ENCODE peak calls at places on chromosomes 7 and 10, in six cellular contexts. One of them, this sample, is unnamed.

GRCh38 chr7:114026486-114027089 is 107.8 kb upstream of the PPP1R3A start:
- DNase-seq in choroid plexus epithelial cell: peak
- DNase-seq in pancreas: no peak
- DNase-seq in breast epithelium: no peak
- DNase-seq in neural crest cell: peak
- DNase-seq in adrenal gland: peak
- DNase-seq in this sample: peak

GRCh38 chr10:30413996-30414576 is 19.9 kb upstream of the MAP3K8 start:
- DNase-seq in choroid plexus epithelial cell: peak
- DNase-seq in pancreas: peak
- DNase-seq in breast epithelium: no peak
- DNase-seq in neural crest cell: no peak
- DNase-seq in adrenal gland: peak
- DNase-seq in this sample: peak

GRCh38 chr7:142104550-142105527 is 6.7 kb upstream of the MGAM2 start:
- DNase-seq in choroid plexus epithelial cell: peak
- DNase-seq in pancreas: no peak
- DNase-seq in breast epithelium: no peak
- DNase-seq in neural crest cell: no peak
- DNase-seq in adrenal gland: peak
- DNase-seq in this sample: peak

GRCh38 chr10:62461120-62461519 is 87.0 kb downstream of the ZNF365 start:
- DNase-seq in choroid plexus epithelial cell: no peak
- DNase-seq in pancreas: no peak
- DNase-seq in breast epithelium: no peak
- DNase-seq in neural crest cell: no peak
- DNase-seq in adrenal gland: no peak
- DNase-seq in this sample: no peak

GRCh38 chr7:64884085-64884912 is 18.8 kb upstream of the ZNF273 start:
- DNase-seq in choroid plexus epithelial cell: no peak
- DNase-seq in pancreas: no peak
- DNase-seq in breast epithelium: no peak
- DNase-seq in neural crest cell: no peak
- DNase-seq in adrenal gland: no peak
- DNase-seq in this sample: no peak

GRCh38 chr7:65247491-65247890 is 126.2 kb upstream of the ZNF92 start:
- DNase-seq in choroid plexus epithelial cell: no peak
- DNase-seq in pancreas: no peak
- DNase-seq in breast epithelium: no peak
- DNase-seq in neural crest cell: no peak
- DNase-seq in adrenal gland: no peak
- DNase-seq in this sample: no peak

GRCh38 chr7:80232969-80233724 is 98.5 kb downstream of the GNAI1 start:
- DNase-seq in choroid plexus epithelial cell: no peak
- DNase-seq in pancreas: no peak
- DNase-seq in breast epithelium: no peak
- DNase-seq in neural crest cell: no peak
- DNase-seq in adrenal gland: no peak
- DNase-seq in this sample: no peak

GRCh38 chr7:47458057-47458456 is 123.9 kb downstream of the TNS3 start:
- DNase-seq in choroid plexus epithelial cell: peak
- DNase-seq in pancreas: peak
- DNase-seq in breast epithelium: no peak
- DNase-seq in neural crest cell: no peak
- DNase-seq in adrenal gland: peak
- DNase-seq in this sample: peak

GRCh38 chr10:9254353-9254752 is 1199.9 kb downstream of the GATA3 start:
- DNase-seq in choroid plexus epithelial cell: peak
- DNase-seq in pancreas: no peak
- DNase-seq in breast epithelium: no peak
- DNase-seq in neural crest cell: no peak
- DNase-seq in adrenal gland: no peak
- DNase-seq in this sample: no peak

GRCh38 chr10:43855667-43856210 is 207.1 kb upstream of the ZNF32 start:
- DNase-seq in choroid plexus epithelial cell: no peak
- DNase-seq in pancreas: no peak
- DNase-seq in breast epithelium: no peak
- DNase-seq in neural crest cell: no peak
- DNase-seq in adrenal gland: no peak
- DNase-seq in this sample: no peak

GRCh38 chr7:66250711-66251110 is 45.6 kb downstream of the TPST1 start:
- DNase-seq in choroid plexus epithelial cell: peak
- DNase-seq in pancreas: no peak
- DNase-seq in breast epithelium: no peak
- DNase-seq in neural crest cell: no peak
- DNase-seq in adrenal gland: no peak
- DNase-seq in this sample: peak

GRCh38 chr7:5452937-5453540 is 29.4 kb upstream of the TNRC18 start:
- DNase-seq in choroid plexus epithelial cell: peak
- DNase-seq in pancreas: no peak
- DNase-seq in breast epithelium: no peak
- DNase-seq in neural crest cell: no peak
- DNase-seq in adrenal gland: no peak
- DNase-seq in this sample: no peak

GRCh38 chr10:4839353-4839752 is 13.3 kb downstream of the AKR1E2 start:
- DNase-seq in choroid plexus epithelial cell: no peak
- DNase-seq in pancreas: no peak
- DNase-seq in breast epithelium: no peak
- DNase-seq in neural crest cell: no peak
- DNase-seq in adrenal gland: no peak
- DNase-seq in this sample: no peak

GRCh38 chr7:86976958-86977357 is 82.5 kb downstream of the ELAPOR2 start:
- DNase-seq in choroid plexus epithelial cell: no peak
- DNase-seq in pancreas: no peak
- DNase-seq in breast epithelium: no peak
- DNase-seq in neural crest cell: no peak
- DNase-seq in adrenal gland: no peak
- DNase-seq in this sample: no peak

GRCh38 chr10:69880301-69881081 is 78.8 kb downstream of the COL13A1 start:
- DNase-seq in choroid plexus epithelial cell: peak
- DNase-seq in pancreas: no peak
- DNase-seq in breast epithelium: no peak
- DNase-seq in neural crest cell: peak
- DNase-seq in adrenal gland: no peak
- DNase-seq in this sample: no peak

GRCh38 chr10:97795886-97796285 is 24.1 kb upstream of the SFRP5 start:
- DNase-seq in choroid plexus epithelial cell: no peak
- DNase-seq in pancreas: no peak
- DNase-seq in breast epithelium: no peak
- DNase-seq in neural crest cell: no peak
- DNase-seq in adrenal gland: no peak
- DNase-seq in this sample: no peak

GRCh38 chr10:20817646-20818045 is 79.5 kb downstream of the NEBL start:
- DNase-seq in choroid plexus epithelial cell: peak
- DNase-seq in pancreas: no peak
- DNase-seq in breast epithelium: no peak
- DNase-seq in neural crest cell: no peak
- DNase-seq in adrenal gland: no peak
- DNase-seq in this sample: peak

GRCh38 chr7:74511360-74511759 is 57.7 kb downstream of the GTF2IRD1 start:
- DNase-seq in choroid plexus epithelial cell: no peak
- DNase-seq in pancreas: no peak
- DNase-seq in breast epithelium: no peak
- DNase-seq in neural crest cell: no peak
- DNase-seq in adrenal gland: no peak
- DNase-seq in this sample: no peak

GRCh38 chr10:78902815-78903214 is 166.0 kb upstream of the ZMIZ1 start:
- DNase-seq in choroid plexus epithelial cell: no peak
- DNase-seq in pancreas: no peak
- DNase-seq in breast epithelium: no peak
- DNase-seq in neural crest cell: no peak
- DNase-seq in adrenal gland: no peak
- DNase-seq in this sample: no peak

GRCh38 chr10:87613766-87614165 is 45.9 kb upstream of the PAPSS2 start:
- DNase-seq in choroid plexus epithelial cell: peak
- DNase-seq in pancreas: no peak
- DNase-seq in breast epithelium: no peak
- DNase-seq in neural crest cell: no peak
- DNase-seq in adrenal gland: no peak
- DNase-seq in this sample: no peak

GRCh38 chr7:100726998-100727761 is 6.2 kb upstream of the ZAN start:
- DNase-seq in choroid plexus epithelial cell: peak
- DNase-seq in pancreas: no peak
- DNase-seq in breast epithelium: no peak
- DNase-seq in neural crest cell: no peak
- DNase-seq in adrenal gland: no peak
- DNase-seq in this sample: no peak

GRCh38 chr7:19397917-19398316 is 252.7 kb upstream of the FERD3L start:
- DNase-seq in choroid plexus epithelial cell: peak
- DNase-seq in pancreas: no peak
- DNase-seq in breast epithelium: no peak
- DNase-seq in neural crest cell: no peak
- DNase-seq in adrenal gland: no peak
- DNase-seq in this sample: no peak

GRCh38 chr10:87646192-87646909 is 13.3 kb upstream of the PAPSS2 start:
- DNase-seq in choroid plexus epithelial cell: no peak
- DNase-seq in pancreas: no peak
- DNase-seq in breast epithelium: no peak
- DNase-seq in neural crest cell: no peak
- DNase-seq in adrenal gland: no peak
- DNase-seq in this sample: no peak

DNA sequence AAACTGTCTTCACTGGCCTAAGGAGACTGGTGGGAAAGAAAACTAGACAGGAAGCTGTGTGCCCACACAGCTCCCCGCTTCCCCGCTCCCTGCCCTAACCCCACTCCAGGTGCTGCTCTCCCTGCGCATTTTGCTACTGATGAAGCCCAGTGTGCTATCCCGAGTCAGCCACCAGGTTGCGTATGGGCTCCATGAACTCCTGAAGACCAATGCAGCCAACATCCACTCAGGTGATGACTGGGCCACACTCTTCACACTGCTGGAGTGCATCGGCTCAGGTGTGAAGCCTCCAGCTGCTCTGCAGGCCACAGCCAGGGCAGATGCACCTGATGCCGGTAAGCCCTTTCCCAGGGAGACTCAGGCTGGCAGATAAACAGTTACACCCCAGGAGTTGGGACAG is 20.3 kb upstream of the NFKB2 start:
- DNase-seq in choroid plexus epithelial cell: no peak
- DNase-seq in pancreas: no peak
- DNase-seq in breast epithelium: no peak
- DNase-seq in neural crest cell: no peak
- DNase-seq in adrenal gland: no peak
- DNase-seq in this sample: no peak
- TF ChIP-seq CTCF in choroid plexus epithelial cell: peak
- TF ChIP-seq CTCF in pancreas: no peak
- TF ChIP-seq CTCF in breast epithelium: no peak
- TF ChIP-seq CTCF in neural crest cell: no peak
- TF ChIP-seq CTCF in adrenal gland: no peak
- TF ChIP-seq CTCF in this sample: no peak

DNA sequence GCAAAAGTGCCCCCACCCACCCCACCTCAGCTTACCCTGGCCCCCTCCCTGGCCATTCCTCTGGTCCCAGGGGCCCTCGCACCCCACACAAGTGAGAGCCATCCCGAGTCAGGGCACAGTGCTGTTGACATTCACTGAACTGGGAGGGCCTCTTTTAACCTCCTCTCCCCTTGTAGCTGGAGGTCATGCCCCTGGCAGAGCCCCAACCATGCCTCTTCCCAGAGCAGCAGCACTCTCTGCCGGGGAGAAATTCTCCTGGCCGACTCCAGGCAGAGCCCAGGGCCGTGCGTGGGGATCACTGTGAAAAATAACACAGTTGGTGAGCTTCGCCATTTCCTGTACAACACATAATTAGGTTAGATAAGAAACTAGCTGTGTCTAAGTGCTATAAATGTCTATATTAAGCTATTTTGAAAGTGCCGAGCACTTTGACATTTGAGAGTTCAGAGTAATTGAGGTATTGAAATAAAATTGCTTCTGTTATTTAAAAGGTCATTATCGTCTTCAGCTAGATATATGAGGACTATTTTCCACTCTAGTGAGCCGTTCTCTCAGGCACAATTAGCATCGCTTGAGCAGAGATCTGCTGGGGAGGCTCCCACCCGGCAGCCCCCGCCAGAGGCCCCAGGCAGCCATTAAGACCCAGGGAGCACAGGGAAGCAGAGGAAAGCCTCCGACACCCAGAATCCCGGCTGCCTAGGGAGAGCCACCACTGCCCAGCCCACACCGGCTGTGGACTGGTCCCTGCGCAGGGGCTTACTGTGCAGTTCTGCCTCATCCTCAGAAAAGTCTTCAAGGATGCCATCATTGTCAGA is 62.4 kb upstream of the LRRC18 start:
- DNase-seq in choroid plexus epithelial cell: peak
- DNase-seq in pancreas: no peak
- DNase-seq in breast epithelium: no peak
- DNase-seq in neural crest cell: no peak
- DNase-seq in adrenal gland: peak
- DNase-seq in this sample: no peak
- TF ChIP-seq CTCF in choroid plexus epithelial cell: no peak
- TF ChIP-seq CTCF in pancreas: no peak
- TF ChIP-seq CTCF in breast epithelium: no peak
- TF ChIP-seq CTCF in neural crest cell: no peak
- TF ChIP-seq CTCF in adrenal gland: peak
- TF ChIP-seq CTCF in this sample: no peak

GRCh38 chr10:100282907-100283306 is 3.6 kb downstream of the BLOC1S2 start:
- DNase-seq in choroid plexus epithelial cell: no peak
- DNase-seq in pancreas: no peak
- DNase-seq in breast epithelium: no peak
- DNase-seq in neural crest cell: no peak
- DNase-seq in adrenal gland: no peak
- DNase-seq in this sample: no peak

GRCh38 chr10:100291356-100291755 is 4.9 kb upstream of the BLOC1S2 start:
- DNase-seq in choroid plexus epithelial cell: peak
- DNase-seq in pancreas: no peak
- DNase-seq in breast epithelium: no peak
- DNase-seq in neural crest cell: no peak
- DNase-seq in adrenal gland: no peak
- DNase-seq in this sample: no peak

GRCh38 chr10:100287756-100288155 is 1.3 kb upstream of the BLOC1S2 start:
- DNase-seq in choroid plexus epithelial cell: no peak
- DNase-seq in pancreas: no peak
- DNase-seq in breast epithelium: no peak
- DNase-seq in neural crest cell: no peak
- DNase-seq in adrenal gland: no peak
- DNase-seq in this sample: no peak

GRCh38 chr10:100286051-100287033 is at the start of gene BLOC1S2:
- DNase-seq in choroid plexus epithelial cell: peak
- DNase-seq in pancreas: peak
- DNase-seq in breast epithelium: peak
- DNase-seq in neural crest cell: peak
- DNase-seq in adrenal gland: peak
- DNase-seq in this sample: peak
- TF ChIP-seq CTCF in choroid plexus epithelial cell: peak
- TF ChIP-seq CTCF in pancreas: no peak
- TF ChIP-seq CTCF in breast epithelium: no peak
- TF ChIP-seq CTCF in neural crest cell: no peak
- TF ChIP-seq CTCF in adrenal gland: peak
- TF ChIP-seq CTCF in this sample: no peak

DNA sequence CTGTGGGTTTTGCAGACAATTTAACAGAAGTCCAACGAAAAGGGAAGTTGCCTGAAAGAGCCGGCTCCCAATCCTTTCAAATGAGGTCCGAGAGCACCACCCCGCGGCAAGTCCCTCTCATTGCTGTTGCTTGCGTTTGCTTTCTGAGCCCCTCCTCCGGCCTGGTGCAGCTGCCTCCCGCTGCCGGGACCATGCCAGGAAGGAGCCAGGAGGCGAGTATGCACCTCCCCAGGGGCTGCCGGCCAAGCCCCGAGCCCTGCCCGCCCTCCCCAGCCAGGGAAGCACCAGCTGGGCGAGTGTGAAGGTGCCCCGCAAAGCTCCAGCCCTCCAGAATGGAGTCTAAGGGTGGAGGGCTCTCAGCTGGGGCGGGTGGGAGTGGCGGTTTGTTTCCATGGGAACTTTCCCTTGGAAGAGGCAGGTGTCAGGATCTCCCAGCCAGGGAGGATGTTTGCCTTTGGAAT is 25.8 kb upstream of the PPP2R2D start:
- DNase-seq in choroid plexus epithelial cell: peak
- DNase-seq in pancreas: peak
- DNase-seq in breast epithelium: peak
- DNase-seq in neural crest cell: peak
- DNase-seq in adrenal gland: peak
- DNase-seq in this sample: peak
- TF ChIP-seq CTCF in choroid plexus epithelial cell: peak
- TF ChIP-seq CTCF in pancreas: peak
- TF ChIP-seq CTCF in breast epithelium: peak
- TF ChIP-seq CTCF in neural crest cell: peak
- TF ChIP-seq CTCF in adrenal gland: peak
- TF ChIP-seq CTCF in this sample: peak